ENCODE peak calls at places on chromosomes 4 and X, in eight cellular contexts. One of them, this sample, is unnamed.

GRCh38 chrX:23008431-23009099 is 8.8 kb downstream of the DDX53 start:
- DNase-seq in NCI-H510A treated with DMSO at 0.1 percent for 48 hours: no peak
- DNase-seq in T-helper 2 cell: no peak
- DNase-seq in Panc1: peak; percentile 2
- DNase-seq in NCI-H1105: no peak
- DNase-seq in naive B cell: no peak
- DNase-seq in cardiac fibroblast: peak; percentile 56
- DNase-seq in central memory CD8-positive, alpha-beta T cell: no peak
- DNase-seq in this sample: no peak

GRCh38 chrX:55451125-55451524 is 802 bp upstream of the MAGEH1 start:
- DNase-seq in NCI-H510A treated with DMSO at 0.1 percent for 48 hours: no peak
- DNase-seq in T-helper 2 cell: no peak
- DNase-seq in Panc1: no peak
- DNase-seq in NCI-H1105: no peak
- DNase-seq in naive B cell: no peak
- DNase-seq in cardiac fibroblast: no peak
- DNase-seq in central memory CD8-positive, alpha-beta T cell: no peak
- DNase-seq in this sample: no peak

GRCh38 chr4:117096462-117096861 is 11.1 kb upstream of the TRAM1L1 start:
- DNase-seq in NCI-H510A treated with DMSO at 0.1 percent for 48 hours: no peak
- DNase-seq in T-helper 2 cell: no peak
- DNase-seq in Panc1: no peak
- DNase-seq in NCI-H1105: no peak
- DNase-seq in naive B cell: no peak
- DNase-seq in cardiac fibroblast: no peak
- DNase-seq in central memory CD8-positive, alpha-beta T cell: no peak
- DNase-seq in this sample: no peak

GRCh38 chr4:20086768-20087167 is 164.9 kb upstream of the SLIT2 start:
- DNase-seq in NCI-H510A treated with DMSO at 0.1 percent for 48 hours: no peak
- DNase-seq in T-helper 2 cell: no peak
- DNase-seq in Panc1: no peak
- DNase-seq in NCI-H1105: no peak
- DNase-seq in naive B cell: no peak
- DNase-seq in cardiac fibroblast: no peak
- DNase-seq in central memory CD8-positive, alpha-beta T cell: no peak
- DNase-seq in this sample: no peak

GRCh38 chr4:138263438-138263837 is 21.3 kb upstream of the SLC7A11 start:
- DNase-seq in NCI-H510A treated with DMSO at 0.1 percent for 48 hours: no peak
- DNase-seq in T-helper 2 cell: no peak
- DNase-seq in Panc1: no peak
- DNase-seq in NCI-H1105: no peak
- DNase-seq in naive B cell: no peak
- DNase-seq in cardiac fibroblast: peak; percentile 60
- DNase-seq in central memory CD8-positive, alpha-beta T cell: no peak
- DNase-seq in this sample: no peak

GRCh38 chrX:140040397-140040796 is 75.1 kb upstream of the CXorf66 start:
- DNase-seq in NCI-H510A treated with DMSO at 0.1 percent for 48 hours: no peak
- DNase-seq in T-helper 2 cell: no peak
- DNase-seq in Panc1: no peak
- DNase-seq in NCI-H1105: no peak
- DNase-seq in naive B cell: no peak
- DNase-seq in cardiac fibroblast: no peak
- DNase-seq in central memory CD8-positive, alpha-beta T cell: no peak
- DNase-seq in this sample: no peak

GRCh38 chrX:69372435-69372834 is 131.7 kb upstream of the NALF2 start:
- DNase-seq in NCI-H510A treated with DMSO at 0.1 percent for 48 hours: no peak
- DNase-seq in T-helper 2 cell: no peak
- DNase-seq in Panc1: no peak
- DNase-seq in NCI-H1105: no peak
- DNase-seq in naive B cell: no peak
- DNase-seq in cardiac fibroblast: no peak
- DNase-seq in central memory CD8-positive, alpha-beta T cell: no peak
- DNase-seq in this sample: no peak

GRCh38 chrX:153592966-153593688 is 5.8 kb downstream of the CCNQ start:
- DNase-seq in NCI-H510A treated with DMSO at 0.1 percent for 48 hours: no peak
- DNase-seq in T-helper 2 cell: no peak
- DNase-seq in Panc1: no peak
- DNase-seq in NCI-H1105: no peak
- DNase-seq in naive B cell: no peak
- DNase-seq in cardiac fibroblast: no peak
- DNase-seq in central memory CD8-positive, alpha-beta T cell: no peak
- DNase-seq in this sample: no peak

GRCh38 chrX:119008122-119008744 is 33.8 kb downstream of the LONRF3 start:
- DNase-seq in NCI-H510A treated with DMSO at 0.1 percent for 48 hours: peak; percentile 52
- DNase-seq in T-helper 2 cell: peak; percentile 2
- DNase-seq in Panc1: peak; percentile 25
- DNase-seq in NCI-H1105: peak; percentile 10
- DNase-seq in naive B cell: peak; percentile 28
- DNase-seq in cardiac fibroblast: peak; percentile 45
- DNase-seq in central memory CD8-positive, alpha-beta T cell: no peak
- DNase-seq in this sample: no peak

GRCh38 chr4:79042079-79042674 is 102.9 kb upstream of the PAQR3 start:
- DNase-seq in NCI-H510A treated with DMSO at 0.1 percent for 48 hours: peak; percentile 38
- DNase-seq in T-helper 2 cell: no peak
- DNase-seq in Panc1: no peak
- DNase-seq in NCI-H1105: peak; percentile 4
- DNase-seq in naive B cell: no peak
- DNase-seq in cardiac fibroblast: peak; percentile 59
- DNase-seq in central memory CD8-positive, alpha-beta T cell: no peak
- DNase-seq in this sample: no peak

GRCh38 chr4:186644737-186645261 is 78.9 kb downstream of the FAT1 start:
- DNase-seq in NCI-H510A treated with DMSO at 0.1 percent for 48 hours: peak; percentile 41
- DNase-seq in T-helper 2 cell: no peak
- DNase-seq in Panc1: no peak
- DNase-seq in NCI-H1105: no peak
- DNase-seq in naive B cell: no peak
- DNase-seq in cardiac fibroblast: peak; percentile 89
- DNase-seq in central memory CD8-positive, alpha-beta T cell: no peak
- DNase-seq in this sample: no peak

GRCh38 chrX:153669174-153669890 is 4.3 kb downstream of the PNCK start:
- DNase-seq in NCI-H510A treated with DMSO at 0.1 percent for 48 hours: no peak
- DNase-seq in T-helper 2 cell: peak; percentile 13
- DNase-seq in Panc1: no peak
- DNase-seq in NCI-H1105: no peak
- DNase-seq in naive B cell: peak; percentile 31
- DNase-seq in cardiac fibroblast: peak; percentile 23
- DNase-seq in central memory CD8-positive, alpha-beta T cell: peak; percentile 31
- DNase-seq in this sample: no peak

GRCh38 chr4:184192933-184193332 is 24.7 kb downstream of the ENPP6 start:
- DNase-seq in NCI-H510A treated with DMSO at 0.1 percent for 48 hours: no peak
- DNase-seq in T-helper 2 cell: no peak
- DNase-seq in Panc1: no peak
- DNase-seq in NCI-H1105: no peak
- DNase-seq in naive B cell: no peak
- DNase-seq in cardiac fibroblast: no peak
- DNase-seq in central memory CD8-positive, alpha-beta T cell: no peak
- DNase-seq in this sample: no peak

GRCh38 chr4:108152980-108153379 is 15.8 kb downstream of the LEF1 start:
- DNase-seq in NCI-H510A treated with DMSO at 0.1 percent for 48 hours: no peak
- DNase-seq in T-helper 2 cell: no peak
- DNase-seq in Panc1: no peak
- DNase-seq in NCI-H1105: no peak
- DNase-seq in naive B cell: no peak
- DNase-seq in cardiac fibroblast: no peak
- DNase-seq in central memory CD8-positive, alpha-beta T cell: no peak
- DNase-seq in this sample: no peak

GRCh38 chrX:153336128-153336894 is 2.4 kb downstream of the ZNF275 start:
- DNase-seq in NCI-H510A treated with DMSO at 0.1 percent for 48 hours: no peak
- DNase-seq in T-helper 2 cell: no peak
- DNase-seq in Panc1: no peak
- DNase-seq in NCI-H1105: no peak
- DNase-seq in naive B cell: peak; percentile 39
- DNase-seq in cardiac fibroblast: no peak
- DNase-seq in central memory CD8-positive, alpha-beta T cell: no peak
- DNase-seq in this sample: no peak

GRCh38 chrX:124573458-124573857 is 227.1 kb downstream of the SH2D1A start:
- DNase-seq in NCI-H510A treated with DMSO at 0.1 percent for 48 hours: no peak
- DNase-seq in T-helper 2 cell: no peak
- DNase-seq in Panc1: no peak
- DNase-seq in NCI-H1105: no peak
- DNase-seq in naive B cell: no peak
- DNase-seq in cardiac fibroblast: no peak
- DNase-seq in central memory CD8-positive, alpha-beta T cell: no peak
- DNase-seq in this sample: peak; percentile 47

GRCh38 chr4:100422911-100423310 is 94.9 kb downstream of the EMCN start:
- DNase-seq in NCI-H510A treated with DMSO at 0.1 percent for 48 hours: no peak
- DNase-seq in T-helper 2 cell: no peak
- DNase-seq in Panc1: no peak
- DNase-seq in NCI-H1105: no peak
- DNase-seq in naive B cell: no peak
- DNase-seq in cardiac fibroblast: peak; percentile 31
- DNase-seq in central memory CD8-positive, alpha-beta T cell: no peak
- DNase-seq in this sample: no peak

GRCh38 chr4:74632634-74633033 is 161.7 kb downstream of the BTC start:
- DNase-seq in NCI-H510A treated with DMSO at 0.1 percent for 48 hours: no peak
- DNase-seq in T-helper 2 cell: peak; percentile 0
- DNase-seq in Panc1: peak; percentile 66
- DNase-seq in NCI-H1105: no peak
- DNase-seq in naive B cell: no peak
- DNase-seq in cardiac fibroblast: peak; percentile 97
- DNase-seq in central memory CD8-positive, alpha-beta T cell: no peak
- DNase-seq in this sample: peak; percentile 98

GRCh38 chr4:153335665-153336064 is 8.8 kb upstream of the MND1 start:
- DNase-seq in NCI-H510A treated with DMSO at 0.1 percent for 48 hours: no peak
- DNase-seq in T-helper 2 cell: no peak
- DNase-seq in Panc1: no peak
- DNase-seq in NCI-H1105: no peak
- DNase-seq in naive B cell: no peak
- DNase-seq in cardiac fibroblast: no peak
- DNase-seq in central memory CD8-positive, alpha-beta T cell: no peak
- DNase-seq in this sample: no peak

GRCh38 chr4:108359130-108359709 is 190.5 kb upstream of the LEF1 start:
- DNase-seq in NCI-H510A treated with DMSO at 0.1 percent for 48 hours: no peak
- DNase-seq in T-helper 2 cell: no peak
- DNase-seq in Panc1: no peak
- DNase-seq in NCI-H1105: no peak
- DNase-seq in naive B cell: no peak
- DNase-seq in cardiac fibroblast: no peak
- DNase-seq in central memory CD8-positive, alpha-beta T cell: no peak
- DNase-seq in this sample: no peak

GRCh38 chr4:25883565-25883964 is 20.8 kb upstream of the SEL1L3 start:
- DNase-seq in NCI-H510A treated with DMSO at 0.1 percent for 48 hours: no peak
- DNase-seq in T-helper 2 cell: no peak
- DNase-seq in Panc1: no peak
- DNase-seq in NCI-H1105: no peak
- DNase-seq in naive B cell: no peak
- DNase-seq in cardiac fibroblast: no peak
- DNase-seq in central memory CD8-positive, alpha-beta T cell: no peak
- DNase-seq in this sample: no peak

GRCh38 chr4:14265651-14266050 is 638.1 kb upstream of the BOD1L1 start:
- DNase-seq in NCI-H510A treated with DMSO at 0.1 percent for 48 hours: no peak
- DNase-seq in T-helper 2 cell: no peak
- DNase-seq in Panc1: no peak
- DNase-seq in NCI-H1105: no peak
- DNase-seq in naive B cell: no peak
- DNase-seq in cardiac fibroblast: peak; percentile 27
- DNase-seq in central memory CD8-positive, alpha-beta T cell: no peak
- DNase-seq in this sample: no peak

GRCh38 chr4:67332627-67333026 is 212.7 kb downstream of the CENPC start:
- DNase-seq in NCI-H510A treated with DMSO at 0.1 percent for 48 hours: no peak
- DNase-seq in T-helper 2 cell: no peak
- DNase-seq in Panc1: no peak
- DNase-seq in NCI-H1105: no peak
- DNase-seq in naive B cell: no peak
- DNase-seq in cardiac fibroblast: no peak
- DNase-seq in central memory CD8-positive, alpha-beta T cell: no peak
- DNase-seq in this sample: no peak

GRCh38 chr4:165058676-165059075 is 5.0 kb downstream of the TRIM75 start:
- DNase-seq in NCI-H510A treated with DMSO at 0.1 percent for 48 hours: no peak
- DNase-seq in T-helper 2 cell: no peak
- DNase-seq in Panc1: no peak
- DNase-seq in NCI-H1105: no peak
- DNase-seq in naive B cell: no peak
- DNase-seq in cardiac fibroblast: no peak
- DNase-seq in central memory CD8-positive, alpha-beta T cell: no peak
- DNase-seq in this sample: no peak

GRCh38 chr4:162282711-162283110 is 118.9 kb upstream of the FSTL5 start:
- DNase-seq in NCI-H510A treated with DMSO at 0.1 percent for 48 hours: no peak
- DNase-seq in T-helper 2 cell: no peak
- DNase-seq in Panc1: no peak
- DNase-seq in NCI-H1105: no peak
- DNase-seq in naive B cell: no peak
- DNase-seq in cardiac fibroblast: no peak
- DNase-seq in central memory CD8-positive, alpha-beta T cell: no peak
- DNase-seq in this sample: no peak

GRCh38 chr4:53075162-53075785 is 213.2 kb downstream of the RASL11B start:
- DNase-seq in NCI-H510A treated with DMSO at 0.1 percent for 48 hours: no peak
- DNase-seq in T-helper 2 cell: no peak
- DNase-seq in Panc1: no peak
- DNase-seq in NCI-H1105: no peak
- DNase-seq in naive B cell: no peak
- DNase-seq in cardiac fibroblast: no peak
- DNase-seq in central memory CD8-positive, alpha-beta T cell: no peak
- DNase-seq in this sample: no peak

GRCh38 chrX:129006491-129006890 is 516.8 kb downstream of the SMARCA1 start:
- DNase-seq in NCI-H510A treated with DMSO at 0.1 percent for 48 hours: no peak
- DNase-seq in T-helper 2 cell: no peak
- DNase-seq in Panc1: no peak
- DNase-seq in NCI-H1105: no peak
- DNase-seq in naive B cell: no peak
- DNase-seq in cardiac fibroblast: no peak
- DNase-seq in central memory CD8-positive, alpha-beta T cell: no peak
- DNase-seq in this sample: no peak

GRCh38 chrX:18617351-18617750 is 54.6 kb downstream of the RS1 start:
- DNase-seq in NCI-H510A treated with DMSO at 0.1 percent for 48 hours: no peak
- DNase-seq in T-helper 2 cell: no peak
- DNase-seq in Panc1: no peak
- DNase-seq in NCI-H1105: no peak
- DNase-seq in naive B cell: no peak
- DNase-seq in cardiac fibroblast: peak; percentile 42
- DNase-seq in central memory CD8-positive, alpha-beta T cell: no peak
- DNase-seq in this sample: peak; percentile 26

GRCh38 chrX:2627272-2627867 is 63.7 kb upstream of the CD99 start:
- DNase-seq in NCI-H510A treated with DMSO at 0.1 percent for 48 hours: no peak
- DNase-seq in T-helper 2 cell: no peak
- DNase-seq in Panc1: no peak
- DNase-seq in NCI-H1105: no peak
- DNase-seq in naive B cell: peak; percentile 37
- DNase-seq in cardiac fibroblast: peak; percentile 61
- DNase-seq in central memory CD8-positive, alpha-beta T cell: peak; percentile 25
- DNase-seq in this sample: no peak

GRCh38 chrX:18702362-18703195 is 4.9 kb upstream of the PPEF1 start:
- DNase-seq in NCI-H510A treated with DMSO at 0.1 percent for 48 hours: no peak
- DNase-seq in T-helper 2 cell: no peak
- DNase-seq in Panc1: no peak
- DNase-seq in NCI-H1105: no peak
- DNase-seq in naive B cell: no peak
- DNase-seq in cardiac fibroblast: peak; percentile 85
- DNase-seq in central memory CD8-positive, alpha-beta T cell: no peak
- DNase-seq in this sample: peak; percentile 16

GRCh38 chr4:139054791-139055376 is 39.3 kb downstream of the NOCT start:
- DNase-seq in NCI-H510A treated with DMSO at 0.1 percent for 48 hours: no peak
- DNase-seq in T-helper 2 cell: no peak
- DNase-seq in Panc1: no peak
- DNase-seq in NCI-H1105: no peak
- DNase-seq in naive B cell: no peak
- DNase-seq in cardiac fibroblast: peak; percentile 24
- DNase-seq in central memory CD8-positive, alpha-beta T cell: no peak
- DNase-seq in this sample: no peak

GRCh38 chrX:102808336-102808735 is 87.8 kb downstream of the GPRASP3 start:
- DNase-seq in NCI-H510A treated with DMSO at 0.1 percent for 48 hours: no peak
- DNase-seq in T-helper 2 cell: no peak
- DNase-seq in Panc1: no peak
- DNase-seq in NCI-H1105: no peak
- DNase-seq in naive B cell: no peak
- DNase-seq in cardiac fibroblast: no peak
- DNase-seq in central memory CD8-positive, alpha-beta T cell: no peak
- DNase-seq in this sample: no peak

GRCh38 chr4:2172161-2172560 is 69.8 kb downstream of the HAUS3 start:
- DNase-seq in NCI-H510A treated with DMSO at 0.1 percent for 48 hours: no peak
- DNase-seq in T-helper 2 cell: no peak
- DNase-seq in Panc1: no peak
- DNase-seq in NCI-H1105: no peak
- DNase-seq in naive B cell: no peak
- DNase-seq in cardiac fibroblast: no peak
- DNase-seq in central memory CD8-positive, alpha-beta T cell: no peak
- DNase-seq in this sample: no peak

GRCh38 chr4:88029556-88029955 is 22.1 kb downstream of the PKD2 start:
- DNase-seq in NCI-H510A treated with DMSO at 0.1 percent for 48 hours: no peak
- DNase-seq in T-helper 2 cell: no peak
- DNase-seq in Panc1: no peak
- DNase-seq in NCI-H1105: no peak
- DNase-seq in naive B cell: no peak
- DNase-seq in cardiac fibroblast: no peak
- DNase-seq in central memory CD8-positive, alpha-beta T cell: no peak
- DNase-seq in this sample: no peak

This sample was measured in skeletal muscle cell.